ENCODE peak calls at places on chromosome 20, in ten cellular contexts. A is GM10248, C is fibroblast of the aortic adventitia, T is A549, B is AG04450, I is endothelial cell, J is fibroblast of pulmonary artery, Y is H1, R is foreskin fibroblast, Z is HFFc6. H is an unnamed sample.

GRCh38 chr20:57742506-57743180 is 32.8 kb upstream of the PMEPA1 start:
- DNase-seq in Y (no peak), T (no peak), I (no peak), B (no peak), A (no peak), C (no peak), R (no peak), Z (no peak), J (no peak), H (no peak)

GRCh38 chr20:53774487-53775203 is 181.0 kb upstream of the ZNF217 start:
- DNase-seq in Z (peak), B (peak), T (peak), Y (no peak), A (no peak), I (no peak), C (peak), R (peak), J (peak), H (no peak)

GRCh38 chr20:5150226-5151076 is 23.6 kb downstream of the CDS2 start:
- DNase-seq in Z (no peak), C (peak), Y (no peak), R (peak), A (no peak), T (no peak), B (no peak), I (no peak), J (peak), H (no peak)

GRCh38 chr20:3204124-3204794 is at the start of gene DDRGK1:
- DNase-seq in J (peak), T (peak), Z (peak), B (peak), Y (no peak), I (peak), A (peak), R (peak), C (peak), H (peak)

GRCh38 chr20:53579581-53580375 is 13.9 kb downstream of the ZNF217 start:
- DNase-seq in I (no peak), B (no peak), Y (no peak), Z (peak), C (peak), T (no peak), J (peak), A (no peak), R (peak), H (no peak)

GRCh38 chr20:34984756-34985261 is 29.1 kb downstream of the MYH7B start:
- DNase-seq in J (no peak), I (no peak), C (no peak), Y (no peak), R (no peak), B (no peak), T (no peak), Z (no peak), A (no peak), H (no peak)

GRCh38 chr20:12113468-12114371 is 196.0 kb downstream of the BTBD3 start:
- DNase-seq in T (no peak), J (peak), C (peak), Z (no peak), B (no peak), Y (no peak), I (no peak), R (peak), A (no peak), H (no peak)

GRCh38 chr20:60363698-60364097 is 405.5 kb downstream of the CDH26 start:
- DNase-seq in J (no peak), I (no peak), B (no peak), A (no peak), R (no peak), C (no peak), T (no peak), Y (no peak), Z (no peak), H (no peak)

GRCh38 chr20:35849726-35850125 is 77.9 kb downstream of the PHF20 start:
- DNase-seq in Z (no peak), Y (no peak), J (no peak), T (no peak), R (no peak), I (no peak), C (no peak), B (no peak), A (no peak), H (no peak)

GRCh38 chr20:57652865-57653545 is 32.8 kb upstream of the ZBP1 start:
- DNase-seq in R (no peak), I (peak), A (peak), C (no peak), T (peak), J (no peak), B (no peak), Z (no peak), Y (no peak), H (no peak)

GRCh38 chr20:34190679-34191090 is 50.5 kb upstream of the ASIP start:
- DNase-seq in Y (peak), R (peak), Z (peak), T (peak), A (peak), J (peak), B (peak), I (peak), C (peak), H (peak)

GRCh38 chr20:34093895-34094294 is 18.1 kb downstream of the EIF2S2 start:
- DNase-seq in B (no peak), J (no peak), C (no peak), R (no peak), Z (no peak), I (no peak), A (no peak), Y (no peak), T (no peak), H (no peak)

GRCh38 chr20:57352305-57352704 is 1.2 kb downstream of the RAE1 start:
- DNase-seq in C (no peak), Z (no peak), Y (no peak), T (no peak), J (no peak), I (no peak), R (no peak), A (no peak), B (no peak), H (no peak)

GRCh38 chr20:50563133-50563944 is 53.2 kb downstream of the PTPN1 start:
- DNase-seq in T (no peak), I (no peak), Y (no peak), Z (no peak), C (no peak), R (no peak), B (no peak), A (no peak), J (no peak), H (no peak)

GRCh38 chr20:39070484-39071231 is 108.5 kb downstream of the DHX35 start:
- DNase-seq in I (no peak), A (no peak), T (no peak), B (no peak), C (peak), J (peak), Z (peak), R (peak), Y (no peak), H (no peak)

GRCh38 chr20:4661191-4661590 is 60.5 kb upstream of the PRND start:
- DNase-seq in B (no peak), R (no peak), I (no peak), J (no peak), C (no peak), Z (no peak), Y (no peak), T (no peak), A (no peak), H (no peak)

GRCh38 chr20:62900052-62900691 is 26.1 kb downstream of the DIDO1 start:
- DNase-seq in J (peak), C (peak), Y (peak), Z (peak), I (peak), R (peak), T (peak), B (peak), A (peak), H (peak)

GRCh38 chr20:32820000-32820697 is 395 bp downstream of the MAPRE1 start:
- DNase-seq in B (no peak), Y (no peak), Z (peak), A (peak), J (peak), T (peak), C (peak), R (peak), I (peak), H (peak)
- TF ChIP-seq CTCF in B (no peak), Y (no peak), Z (no peak), A (no peak), J (peak), T (no peak), C (peak), R (no peak), I (no peak), H (no peak)

GRCh38 chr20:49207071-49207470 is 12.1 kb upstream of the DDX27 start:
- DNase-seq in B (no peak), T (no peak), Z (no peak), Y (peak), J (no peak), R (no peak), C (no peak), A (peak), I (no peak), H (no peak)
- TF ChIP-seq CTCF in B (no peak), T (no peak), Z (peak), Y (peak), J (no peak), R (no peak), C (no peak), A (peak), I (no peak), H (peak)

GRCh38 chr20:16662462-16662861 is 67.4 kb upstream of the SNRPB2 start:
- DNase-seq in T (no peak), Z (no peak), J (no peak), Y (no peak), I (no peak), C (no peak), B (no peak), R (no peak), A (no peak), H (no peak)

GRCh38 chr20:16671753-16672152 is 58.1 kb upstream of the SNRPB2 start:
- DNase-seq in Z (no peak), T (no peak), Y (no peak), I (no peak), B (no peak), A (no peak), J (no peak), R (no peak), C (no peak), H (no peak)

GRCh38 chr20:16661738-16662137 is 68.1 kb upstream of the SNRPB2 start:
- DNase-seq in J (no peak), T (no peak), B (no peak), A (no peak), I (no peak), Y (no peak), R (no peak), C (peak), Z (no peak), H (no peak)

GRCh38 chr20:16664031-16664430 is 65.8 kb upstream of the SNRPB2 start:
- DNase-seq in B (no peak), J (no peak), I (no peak), C (no peak), Z (no peak), A (no peak), Y (no peak), T (no peak), R (no peak), H (peak)

GRCh38 chr20:16666272-16666671 is 63.6 kb upstream of the SNRPB2 start:
- DNase-seq in J (no peak), Z (no peak), Y (no peak), C (no peak), A (no peak), B (no peak), R (no peak), T (no peak), I (no peak), H (no peak)
- TF ChIP-seq CTCF in J (peak), Z (no peak), Y (no peak), C (peak), A (no peak), B (peak), R (no peak), T (no peak), I (peak), H (no peak)

GRCh38 chr20:59222982-59223610 is 59.5 kb downstream of the ZNF831 start:
- DNase-seq in B (no peak), A (no peak), R (peak), J (peak), Z (no peak), C (no peak), Y (no peak), I (peak), T (peak), H (no peak)
- TF ChIP-seq CTCF in B (no peak), A (no peak), R (peak), J (no peak), Z (no peak), C (peak), Y (peak), I (no peak), T (no peak), H (peak)

GRCh38 chr20:31785089-31785488 is 34.1 kb upstream of the MYLK2 start:
- DNase-seq in R (peak), B (no peak), Z (no peak), T (no peak), A (no peak), C (no peak), I (no peak), Y (no peak), J (no peak), H (no peak)

GRCh38 chr20:31790401-31790800 is 28.8 kb upstream of the MYLK2 start:
- DNase-seq in T (no peak), C (peak), Z (no peak), B (no peak), A (no peak), I (no peak), J (no peak), R (no peak), Y (no peak), H (no peak)

DNA sequence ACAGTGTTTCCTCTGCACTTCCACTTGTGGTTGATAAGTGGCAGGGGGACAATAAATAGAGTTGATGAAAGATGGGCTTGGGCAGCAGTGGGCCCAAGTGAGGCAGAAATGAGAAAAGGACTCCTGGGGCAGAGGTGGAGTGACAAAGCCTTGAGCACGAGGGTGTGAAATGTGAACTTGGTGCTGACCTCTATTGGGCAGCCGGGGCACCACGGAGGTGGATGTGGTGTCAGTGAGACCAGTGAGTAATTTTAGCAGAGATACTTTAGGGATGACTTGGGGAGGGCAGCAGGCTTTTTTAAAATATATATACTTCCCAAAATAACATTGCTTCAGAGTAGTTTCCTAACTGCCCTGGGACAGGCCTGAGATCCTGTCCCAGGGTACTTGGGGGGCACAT is 30.6 kb upstream of the MYLK2 start:
- DNase-seq in J (no peak), C (peak), R (peak), I (no peak), B (no peak), T (peak), A (no peak), Y (no peak), Z (peak), H (no peak)
- TF ChIP-seq CTCF in J (peak), C (peak), R (no peak), I (no peak), B (peak), T (peak), A (no peak), Y (peak), Z (peak), H (no peak)

DNA sequence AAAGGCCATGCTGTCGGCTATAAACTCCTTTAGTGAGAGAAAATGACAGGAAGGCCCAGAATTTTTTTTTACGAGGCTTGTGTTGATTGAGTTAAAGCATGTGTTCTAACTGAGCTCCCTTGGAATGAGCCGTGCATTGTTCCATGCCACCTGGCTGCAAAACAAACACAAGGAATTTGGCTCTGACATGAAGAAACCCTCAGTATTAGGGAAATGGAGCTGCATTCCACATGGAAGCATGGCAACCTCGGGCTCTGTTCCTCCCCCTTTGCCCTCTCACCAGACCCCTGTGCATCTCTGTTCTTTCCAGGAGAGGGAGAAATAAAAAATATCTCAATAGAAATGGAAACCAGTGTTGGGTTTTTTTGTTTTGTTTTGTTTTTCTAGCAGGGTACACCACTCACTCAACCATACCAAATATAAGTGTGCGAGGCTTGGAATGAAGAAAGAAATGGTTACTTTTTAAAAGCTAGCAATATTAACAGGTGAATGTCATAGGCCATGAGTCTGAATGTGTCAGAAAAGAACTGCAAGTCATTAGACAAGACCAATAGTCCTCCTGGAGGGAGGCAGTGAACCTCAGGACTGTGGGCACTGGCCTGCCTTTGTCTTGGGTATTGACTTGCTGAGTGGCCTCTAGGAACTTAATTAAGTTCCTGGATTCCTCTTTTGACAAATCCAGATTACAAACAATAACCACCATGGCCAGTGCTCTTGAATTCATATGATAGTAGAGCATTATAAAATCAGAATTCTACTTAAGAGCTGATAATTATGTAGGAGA is 935.1 kb downstream of the KIF16B start:
- DNase-seq in Y (peak), Z (no peak), C (no peak), R (no peak), J (no peak), A (no peak), B (no peak), T (no peak), I (no peak), H (no peak)
- TF ChIP-seq CTCF in Y (no peak), Z (no peak), C (no peak), R (no peak), J (no peak), A (no peak), B (no peak), T (no peak), I (no peak), H (no peak)

GRCh38 chr20:1944345-1945099 is 49.3 kb downstream of the SIRPA start:
- DNase-seq in B (no peak), Z (no peak), R (no peak), C (no peak), I (no peak), Y (no peak), J (no peak), T (no peak), A (no peak), H (no peak)
- TF ChIP-seq CTCF in B (no peak), Z (no peak), R (no peak), C (no peak), I (no peak), Y (no peak), J (no peak), T (no peak), A (no peak), H (no peak)

DNA sequence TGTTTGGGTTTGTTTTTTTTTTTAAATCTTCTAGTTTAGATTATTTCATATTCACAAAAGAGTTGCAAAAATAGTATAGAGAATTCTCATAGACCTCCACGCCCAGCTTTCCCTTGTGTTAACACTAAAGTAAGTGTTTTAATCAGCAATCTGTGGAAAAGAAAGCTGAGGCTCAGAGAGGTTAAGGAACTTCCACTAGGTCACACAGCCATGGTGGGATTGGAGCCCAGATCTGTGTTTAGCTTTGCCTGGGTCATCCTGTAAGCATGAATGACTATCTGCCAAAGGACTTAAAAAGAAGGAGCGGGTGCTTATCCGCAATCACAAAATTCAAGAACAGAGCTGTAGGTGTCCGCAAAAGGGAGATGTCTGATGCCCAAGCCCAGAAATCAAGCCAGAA is 60.5 kb downstream of the EDN3 start:
- DNase-seq in C (no peak), R (no peak), I (no peak), A (no peak), T (no peak), J (no peak), Y (no peak), B (no peak), Z (no peak), H (no peak)
- TF ChIP-seq CTCF in C (no peak), R (no peak), I (no peak), A (no peak), T (no peak), J (no peak), Y (no peak), B (no peak), Z (no peak), H (no peak)

GRCh38 chr20:45193331-45193730 is 13.5 kb upstream of the SEMG1 start:
- DNase-seq in R (no peak), T (no peak), B (no peak), Y (no peak), C (no peak), A (no peak), I (no peak), J (no peak), Z (no peak), H (no peak)
- TF ChIP-seq CTCF in R (no peak), T (no peak), B (no peak), Y (no peak), C (no peak), A (no peak), I (no peak), J (no peak), Z (no peak), H (no peak)

GRCh38 chr20:25622049-25622448 is 1.8 kb downstream of the NANP start:
- DNase-seq in C (no peak), Y (no peak), R (no peak), Z (no peak), J (no peak), T (no peak), B (no peak), A (no peak), I (no peak), H (no peak)

GRCh38 chr20:25623225-25623735 is 534 bp downstream of the NANP start:
- DNase-seq in A (peak), J (no peak), C (no peak), B (no peak), Z (peak), T (peak), I (peak), R (peak), Y (peak), H (no peak)

GRCh38 chr20:25622450-25623224 is 1.2 kb downstream of the NANP start:
- DNase-seq in A (no peak), T (no peak), C (peak), Y (no peak), J (peak), B (no peak), R (no peak), I (no peak), Z (peak), H (no peak)

GRCh38 chr20:25624500-25624939 is 706 bp upstream of the NANP start:
- DNase-seq in Y (no peak), J (no peak), A (no peak), C (no peak), R (no peak), I (no peak), Z (no peak), T (peak), B (no peak), H (no peak)

DNA sequence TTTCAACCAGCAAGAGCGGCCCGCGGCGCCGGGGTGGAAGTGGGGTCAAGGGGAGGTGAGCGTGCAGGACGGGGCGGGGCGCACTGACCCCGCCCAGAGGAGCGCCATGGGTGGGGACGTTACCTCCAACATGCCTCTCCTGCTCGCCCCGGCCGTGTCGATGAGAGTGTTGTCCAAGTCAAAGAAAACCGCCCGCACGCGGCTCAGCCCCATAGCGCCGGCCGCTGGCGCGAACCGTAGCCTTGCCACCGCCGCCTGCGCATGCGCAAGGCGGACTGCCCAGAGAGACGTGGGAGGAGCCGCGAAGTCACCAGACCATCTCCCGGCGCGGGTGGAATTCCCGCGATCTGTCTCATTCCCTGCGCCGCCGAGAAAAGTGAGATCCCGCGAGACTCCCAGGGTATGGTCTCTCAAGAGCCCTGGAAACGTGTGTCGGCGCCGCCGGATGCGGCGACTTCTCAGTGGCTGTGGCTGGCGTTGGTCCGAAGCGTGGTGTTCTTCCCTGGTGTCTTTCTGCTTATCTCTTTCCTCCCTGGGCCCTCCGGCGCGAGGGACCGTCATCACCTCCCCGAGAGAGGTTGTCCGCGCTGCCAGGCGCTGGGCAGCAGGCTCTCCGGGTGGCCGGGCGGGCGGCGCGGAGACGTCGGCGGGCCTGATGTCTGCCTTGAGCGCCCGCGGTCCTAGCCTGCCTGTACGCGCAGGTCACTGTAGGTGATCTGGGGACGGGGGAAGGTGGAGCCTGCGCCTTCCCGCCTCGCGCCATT is at the start of gene NANP:
- DNase-seq in T (peak), B (peak), Y (peak), C (peak), R (peak), I (peak), Z (peak), J (peak), A (peak), H (peak)
- TF ChIP-seq CTCF in T (no peak), B (no peak), Y (no peak), C (no peak), R (no peak), I (no peak), Z (no peak), J (no peak), A (no peak), H (no peak)

H was measured in D721Med.